ENCODE peak calls at places on chromosomes 3 and 15, in nine cellular contexts. S, X, Q, I, H, D, B, R and K are unnamed samples.

GRCh38 chr3:153180860-153181372 is 18.9 kb downstream of the RAP2B start:
- DNase-seq in S (no peak), X (no peak), Q (no peak), I (no peak), H (no peak), D (no peak), B (no peak), R (no peak), K (no peak)

GRCh38 chr3:186519021-186519658 is 25.0 kb downstream of the CRYGS start:
- DNase-seq in S (no peak), X (no peak), Q (no peak), I (no peak), H (no peak), D (peak; percentile 18), B (peak; percentile 56), R (no peak), K (no peak)

GRCh38 chr15:51403072-51403878 is 61.8 kb downstream of the GLDN start:
- DNase-seq in S (no peak), X (peak; percentile 42), Q (no peak), I (no peak), H (peak; percentile 60), D (no peak), B (no peak), R (peak; percentile 37), K (peak; percentile 23)

GRCh38 chr15:34773916-34774315 is 19.1 kb upstream of the GJD2 start:
- DNase-seq in S (no peak), X (no peak), Q (no peak), I (no peak), H (no peak), D (no peak), B (no peak), R (no peak), K (no peak)

GRCh38 chr15:43516801-43517353 is 531 bp upstream of the MAP1A start:
- DNase-seq in S (no peak), X (peak; percentile 36), Q (no peak), I (peak; percentile 39), H (peak; percentile 59), D (no peak), B (no peak), R (no peak), K (no peak)

GRCh38 chr3:94423566-94423965 is 360.7 kb downstream of the NSUN3 start:
- DNase-seq in S (no peak), X (no peak), Q (no peak), I (no peak), H (no peak), D (no peak), B (no peak), R (no peak), K (no peak)

GRCh38 chr15:75736256-75736655 is 23.6 kb upstream of the CSPG4 start:
- DNase-seq in S (no peak), X (no peak), Q (no peak), I (no peak), H (no peak), D (no peak), B (no peak), R (no peak), K (no peak)

GRCh38 chr15:60091150-60091549 is 87.0 kb downstream of the FOXB1 start:
- DNase-seq in S (no peak), X (peak; percentile 75), Q (no peak), I (peak; percentile 81), H (peak; percentile 72), D (no peak), B (no peak), R (peak; percentile 75), K (no peak)

GRCh38 chr3:61236556-61236955 is 14.7 kb downstream of the FHIT start:
- DNase-seq in S (no peak), X (no peak), Q (no peak), I (no peak), H (no peak), D (no peak), B (no peak), R (no peak), K (no peak)

GRCh38 chr3:39651993-39652739 is 157.2 kb upstream of the MYRIP start:
- DNase-seq in S (no peak), X (no peak), Q (no peak), I (no peak), H (no peak), D (no peak), B (no peak), R (no peak), K (no peak)

GRCh38 chr3:151838574-151839312 is 24.8 kb downstream of the AADAC start:
- DNase-seq in S (peak; percentile 37), X (peak; percentile 85), Q (peak; percentile 61), I (peak; percentile 58), H (peak; percentile 76), D (no peak), B (no peak), R (peak; percentile 78), K (peak; percentile 75)

GRCh38 chr15:25838871-25839195 is 24.3 kb downstream of the ATP10A start:
- DNase-seq in S (no peak), X (no peak), Q (no peak), I (no peak), H (no peak), D (no peak), B (no peak), R (no peak), K (no peak)

GRCh38 chr3:128398586-128398985 is 68.1 kb downstream of the DNAJB8 start:
- DNase-seq in S (no peak), X (no peak), Q (no peak), I (no peak), H (no peak), D (no peak), B (no peak), R (no peak), K (no peak)

GRCh38 chr3:184354121-184354728 is 7.2 kb downstream of the CLCN2 start:
- DNase-seq in S (no peak), X (no peak), Q (no peak), I (no peak), H (no peak), D (peak; percentile 50), B (peak; percentile 49), R (peak; percentile 71), K (peak; percentile 44)

GRCh38 chr3:143480306-143480852 is 360.8 kb downstream of the CHST2 start:
- DNase-seq in S (no peak), X (peak; percentile 43), Q (no peak), I (peak; percentile 37), H (peak; percentile 74), D (no peak), B (no peak), R (peak; percentile 42), K (no peak)

GRCh38 chr3:172679599-172679998 is 31.3 kb downstream of the NCEH1 start:
- DNase-seq in S (no peak), X (no peak), Q (no peak), I (no peak), H (no peak), D (no peak), B (no peak), R (no peak), K (no peak)